ENCODE peak calls at places on chromosomes 16 and 17, in eight cellular contexts. A is prostate gland, K is cardiac fibroblast, S is fibroblast of villous mesenchyme, C is mammary epithelial cell, U is psoas muscle, L is adrenal gland, E is pancreas. Q is an unnamed sample.

GRCh38 chr16:50671644-50672260 is 9.4 kb downstream of the SNX20 start:
- DNase-seq in S (peak), U (no peak), E (no peak), C (peak), K (peak), A (no peak), L (no peak), Q (peak)

GRCh38 chr17:47741109-47741792 is 8.2 kb downstream of the TBX21 start:
- DNase-seq in E (no peak), S (no peak), L (no peak), K (no peak), C (no peak), U (no peak), A (no peak), Q (no peak)

GRCh38 chr16:30437511-30438046 is 7.7 kb upstream of the DCTPP1 start:
- DNase-seq in K (no peak), S (no peak), E (no peak), A (peak), L (no peak), C (no peak), U (no peak), Q (no peak)

GRCh38 chr16:8537691-8538342 is 52.5 kb downstream of the TMEM114 start:
- DNase-seq in S (no peak), E (peak), L (no peak), U (no peak), K (no peak), C (no peak), A (no peak), Q (no peak)

GRCh38 chr17:2030779-2031163 is 818 bp downstream of the DPH1 start:
- DNase-seq in C (no peak), U (no peak), A (no peak), L (peak), K (peak), E (no peak), S (no peak), Q (no peak)

GRCh38 chr17:38509008-38509771 is 80.9 kb downstream of the ARHGAP23 start:
- DNase-seq in S (peak), C (peak), E (peak), U (peak), L (peak), K (peak), A (peak), Q (peak)

GRCh38 chr16:721765-722481 is 977 bp downstream of the ANTKMT start:
- DNase-seq in C (no peak), L (no peak), K (no peak), A (no peak), E (peak), U (no peak), S (no peak), Q (no peak)

GRCh38 chr17:65519471-65519870 is 42.0 kb downstream of the AXIN2 start:
- DNase-seq in K (no peak), S (no peak), A (no peak), U (no peak), E (no peak), C (no peak), L (no peak), Q (no peak)

GRCh38 chr17:39080416-39081179 is 70.8 kb downstream of the PLXDC1 start:
- DNase-seq in U (peak), A (no peak), K (peak), L (peak), E (no peak), C (no peak), S (peak), Q (no peak)

GRCh38 chr17:8875957-8876356 is 8.5 kb upstream of the PIK3R6 start:
- DNase-seq in A (no peak), K (no peak), L (no peak), C (peak), E (no peak), U (no peak), S (no peak), Q (no peak)

GRCh38 chr17:37025847-37026533 is 77.2 kb downstream of the AATF start:
- DNase-seq in L (no peak), K (no peak), C (no peak), E (no peak), S (no peak), U (no peak), A (no peak), Q (no peak)

GRCh38 chr16:56389554-56389953 is 35.8 kb downstream of the AMFR start:
- DNase-seq in K (peak), U (no peak), S (peak), C (peak), E (no peak), A (no peak), L (peak), Q (peak)

GRCh38 chr16:12548270-12548983 is 255.3 kb downstream of the CPPED1 start:
- DNase-seq in C (no peak), S (no peak), U (no peak), K (no peak), A (no peak), L (no peak), E (no peak), Q (no peak)

GRCh38 chr17:33169580-33170285 is 123.4 kb downstream of the ASIC2 start:
- DNase-seq in C (peak), K (no peak), S (no peak), A (no peak), L (no peak), U (no peak), E (no peak), Q (peak)

GRCh38 chr17:59093702-59094231 is 12.9 kb downstream of the TRIM37 start:
- DNase-seq in A (no peak), S (peak), K (peak), E (no peak), L (peak), C (peak), U (peak), Q (peak)

GRCh38 chr16:55832425-55832787 is 490 bp downstream of the CES1 start:
- DNase-seq in A (no peak), S (no peak), U (no peak), K (no peak), L (no peak), E (no peak), C (no peak), Q (no peak)

GRCh38 chr17:6936370-6937028 is 59.4 kb upstream of the ALOX12 start:
- DNase-seq in S (peak), A (no peak), C (no peak), L (peak), U (no peak), K (peak), E (no peak), Q (no peak)

GRCh38 chr17:57456622-57457021 is 200.3 kb downstream of the MSI2 start:
- DNase-seq in S (no peak), A (no peak), C (no peak), E (no peak), K (no peak), U (no peak), L (no peak), Q (no peak)

GRCh38 chr16:10871157-10871991 is 5.6 kb upstream of the CIITA start:
- DNase-seq in U (peak), A (peak), K (peak), S (peak), L (peak), C (peak), E (peak), Q (peak)

GRCh38 chr16:66167564-66168291 is 198.8 kb upstream of the CDH5 start:
- DNase-seq in L (peak), U (no peak), C (no peak), K (peak), A (no peak), S (peak), E (no peak), Q (no peak)

GRCh38 chr16:69166946-69167930 is 19.7 kb upstream of the SNTB2 start:
- DNase-seq in E (no peak), L (no peak), K (no peak), U (no peak), S (no peak), A (no peak), C (peak), Q (peak)

GRCh38 chr17:13704333-13704732 is 102.6 kb upstream of the HS3ST3A1 start:
- DNase-seq in S (peak), E (no peak), L (no peak), K (no peak), C (peak), A (no peak), U (no peak), Q (no peak)

GRCh38 chr16:5977329-5977728 is 879.7 kb upstream of the EEF2KMT start:
- DNase-seq in A (no peak), E (no peak), K (no peak), U (no peak), L (no peak), C (no peak), S (no peak), Q (no peak)
- TF ChIP-seq CTCF in A (no peak), E (no peak), K (no peak), U (no peak), L (no peak), C (no peak), S (no peak), Q (no peak)

GRCh38 chr17:77286391-77286640 is 145.5 kb downstream of the SEC14L1 start:
- DNase-seq in A (no peak), C (no peak), L (no peak), K (no peak), U (no peak), S (no peak), E (no peak), Q (no peak)
- H3K4me3 ChIP-seq in A (no peak), C (peak), L (no peak), K (peak), U (no peak), S (no peak), E (no peak), Q (peak)

GRCh38 chr16:85067431-85067830 is 39.8 kb downstream of the KIAA0513 start:
- DNase-seq in A (no peak), C (no peak), L (no peak), E (no peak), U (no peak), S (no peak), K (no peak), Q (no peak)

GRCh38 chr16:85066346-85066885 is 38.8 kb downstream of the KIAA0513 start:
- DNase-seq in U (no peak), K (no peak), C (no peak), L (no peak), E (no peak), S (no peak), A (no peak), Q (no peak)

GRCh38 chr16:85069171-85069570 is 41.6 kb downstream of the KIAA0513 start:
- DNase-seq in S (no peak), L (no peak), E (no peak), A (no peak), U (no peak), K (no peak), C (no peak), Q (no peak)

GRCh38 chr16:85067024-85067423 is 39.4 kb downstream of the KIAA0513 start:
- DNase-seq in U (no peak), L (no peak), A (no peak), K (no peak), S (no peak), E (no peak), C (no peak), Q (no peak)

GRCh38 chr16:85068746-85069145 is 41.2 kb downstream of the KIAA0513 start:
- DNase-seq in A (no peak), K (no peak), U (no peak), C (peak), E (no peak), S (no peak), L (no peak), Q (peak)
- TF ChIP-seq CTCF in A (no peak), K (no peak), U (no peak), C (no peak), E (no peak), S (no peak), L (no peak), Q (no peak)

DNA sequence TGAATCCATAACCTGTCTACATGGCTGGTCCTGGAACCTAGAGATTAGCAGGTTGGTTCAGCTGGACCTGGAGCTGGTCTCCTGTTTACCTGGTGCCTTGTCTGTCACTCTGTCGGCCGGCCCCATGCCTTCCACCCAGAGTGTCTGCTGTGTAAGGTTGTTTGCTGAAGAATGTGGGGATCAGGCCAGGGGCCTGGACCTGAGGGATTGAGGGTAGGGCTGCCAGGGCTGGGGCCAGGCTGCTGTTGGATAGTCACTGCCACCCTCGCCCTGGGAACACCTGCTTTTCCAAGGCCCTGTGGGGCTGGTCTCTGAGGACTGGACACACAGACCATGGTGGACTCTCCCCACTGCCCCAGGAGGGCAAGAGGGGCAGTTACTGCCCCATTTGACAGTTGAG is 1.4 kb downstream of the NHERF2 start:
- DNase-seq in U (no peak), K (no peak), E (peak), L (peak), C (no peak), A (no peak), S (no peak), Q (no peak)
- H3K4me3 ChIP-seq in U (peak), K (peak), E (no peak), L (peak), C (no peak), A (peak), S (peak), Q (no peak)

DNA sequence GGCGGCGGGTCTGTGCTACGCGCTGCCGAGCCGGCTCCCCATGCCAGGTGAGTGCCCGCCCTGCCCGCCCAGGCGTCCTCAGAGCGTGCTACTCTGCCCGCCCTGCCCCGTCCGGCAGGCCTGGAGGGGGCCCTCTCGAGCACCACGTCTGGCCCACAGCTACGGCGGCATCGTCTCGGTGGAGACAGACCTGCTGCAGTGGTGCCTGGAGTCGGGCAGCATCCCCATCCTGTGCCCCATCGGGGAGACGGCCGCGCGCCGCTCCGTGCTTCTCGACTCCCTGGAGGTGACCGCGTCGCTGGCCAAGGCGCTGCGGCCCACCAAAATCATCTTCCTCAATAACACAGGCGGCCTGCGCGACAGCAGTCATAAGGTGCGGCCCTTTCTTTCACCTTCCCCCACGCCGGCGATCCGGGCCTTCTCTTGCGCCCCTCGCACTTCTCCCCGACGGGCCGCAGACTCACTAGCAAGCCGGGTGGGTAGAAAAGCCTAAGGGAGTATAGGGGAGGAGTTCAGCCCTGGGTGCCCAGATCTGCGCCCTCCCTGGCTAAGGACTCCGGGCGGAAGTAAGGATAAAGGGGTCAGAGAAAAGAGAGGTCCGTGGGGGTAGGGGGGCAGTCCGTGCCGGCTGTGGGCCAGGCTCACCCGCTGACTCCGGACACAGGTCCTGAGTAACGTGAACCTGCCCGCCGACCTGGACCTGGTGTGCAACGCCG is 1.6 kb downstream of the NAGS start:
- DNase-seq in E (peak), L (peak), U (peak), K (no peak), C (peak), S (no peak), A (no peak), Q (peak)
- TF ChIP-seq CTCF in E (no peak), L (no peak), U (no peak), K (peak), C (no peak), S (no peak), A (no peak), Q (peak)

DNA sequence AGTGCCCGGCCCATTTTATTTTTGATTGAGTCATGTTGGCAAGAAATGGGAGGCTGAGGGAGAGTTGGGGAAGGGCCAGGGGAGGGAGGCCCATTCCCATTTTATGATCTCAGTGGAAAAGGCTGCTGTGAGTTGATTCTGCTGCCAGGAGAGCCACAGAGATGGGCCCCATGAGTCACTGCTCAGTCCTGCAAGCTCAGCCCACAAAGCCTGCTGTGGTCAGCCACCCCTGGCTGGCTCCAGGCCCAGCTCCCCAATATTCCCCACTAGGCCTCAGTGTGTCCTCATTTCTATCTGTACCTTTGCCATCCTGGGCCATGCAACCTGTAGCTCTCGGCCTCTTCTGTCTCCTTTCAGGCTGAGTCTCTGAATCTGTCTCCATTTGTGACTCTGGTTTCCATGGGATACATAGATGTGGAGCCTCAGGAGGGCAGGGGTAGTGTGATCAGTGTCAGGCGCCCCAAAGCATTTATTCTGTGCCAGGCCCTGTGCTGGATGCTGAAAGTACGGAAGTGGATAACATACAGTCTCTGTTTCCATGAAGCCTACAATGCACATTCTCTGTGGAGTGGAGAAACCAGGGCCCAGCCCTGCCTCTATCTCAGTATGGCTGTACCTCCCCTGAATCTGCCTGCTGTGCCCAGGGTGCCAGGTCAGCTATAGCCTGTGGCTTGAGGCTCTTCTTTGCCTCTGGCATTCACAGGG is 1.9 kb upstream of the PLEKHG4 start:
- DNase-seq in C (peak), K (peak), L (peak), S (peak), A (no peak), E (no peak), U (peak), Q (peak)
- H3K4me3 ChIP-seq in C (no peak), K (no peak), L (no peak), S (peak), A (no peak), E (no peak), U (no peak), Q (peak)

GRCh38 chr16:76634847-76635697 is 357.9 kb downstream of the CNTNAP4 start:
- DNase-seq in L (no peak), U (no peak), A (no peak), K (peak), E (no peak), S (peak), C (no peak), Q (no peak)

DNA sequence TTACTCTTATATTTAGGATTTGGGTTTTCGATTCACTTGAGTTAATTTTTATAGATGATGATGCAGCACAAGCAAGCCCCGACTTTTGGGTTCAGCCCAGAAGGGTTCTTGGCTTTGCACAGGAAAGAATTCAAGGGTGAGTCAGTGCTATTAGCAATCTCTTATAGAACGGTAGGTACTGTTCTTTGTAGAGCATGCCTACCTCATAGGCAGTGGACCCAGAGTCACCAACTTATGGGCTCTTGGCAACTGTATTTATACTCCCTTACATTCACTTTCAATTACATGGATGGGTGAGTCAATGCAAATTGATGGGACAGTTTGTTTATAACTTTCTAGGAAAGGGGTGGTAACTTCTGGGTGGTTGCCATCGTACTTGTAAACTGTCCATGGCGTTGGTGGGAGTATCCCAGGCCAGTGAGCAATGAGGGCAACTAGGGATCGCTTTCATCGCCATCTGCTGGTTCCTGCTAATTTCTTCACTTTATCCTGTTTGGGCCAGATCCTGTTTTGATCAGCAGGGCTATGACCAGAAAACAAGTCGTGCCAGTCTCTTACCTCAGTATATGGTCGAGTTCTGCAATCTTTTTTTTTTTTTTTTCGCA is 362.6 kb downstream of the CNTNAP4 start:
- DNase-seq in E (no peak), U (no peak), S (peak), C (peak), K (peak), L (no peak), A (no peak), Q (peak)
- TF ChIP-seq CTCF in E (no peak), U (no peak), S (peak), C (peak), K (no peak), L (peak), A (no peak), Q (peak)

GRCh38 chr17:45935710-45936509 is 41.6 kb downstream of the MAPT start:
- DNase-seq in C (no peak), U (no peak), L (no peak), S (no peak), A (no peak), K (no peak), E (no peak), Q (no peak)
- H3K4me3 ChIP-seq in C (no peak), U (no peak), L (no peak), S (no peak), A (no peak), K (no peak), E (no peak), Q (no peak)

GRCh38 chr16:58026705-58027340 is 1.3 kb downstream of the MMP15 start:
- DNase-seq in E (peak), L (no peak), A (no peak), C (no peak), U (no peak), S (no peak), K (no peak), Q (no peak)
- TF ChIP-seq CTCF in E (no peak), L (no peak), A (no peak), C (no peak), U (no peak), S (no peak), K (no peak), Q (no peak)

GRCh38 chr16:85436636-85437160 is 176.4 kb upstream of the GSE1 start:
- DNase-seq in L (no peak), C (no peak), K (peak), U (no peak), S (peak), E (peak), A (peak), Q (no peak)

GRCh38 chr16:85433477-85433876 is 179.6 kb upstream of the GSE1 start:
- DNase-seq in U (no peak), A (no peak), L (no peak), E (no peak), C (no peak), S (no peak), K (no peak), Q (no peak)

GRCh38 chr16:85437161-85438052 is 175.7 kb upstream of the GSE1 start:
- DNase-seq in E (peak), U (no peak), C (no peak), S (peak), K (peak), L (no peak), A (peak), Q (peak)

GRCh38 chr16:85436207-85436606 is 176.9 kb upstream of the GSE1 start:
- DNase-seq in A (no peak), S (no peak), U (no peak), C (no peak), E (no peak), K (no peak), L (no peak), Q (no peak)

DNA sequence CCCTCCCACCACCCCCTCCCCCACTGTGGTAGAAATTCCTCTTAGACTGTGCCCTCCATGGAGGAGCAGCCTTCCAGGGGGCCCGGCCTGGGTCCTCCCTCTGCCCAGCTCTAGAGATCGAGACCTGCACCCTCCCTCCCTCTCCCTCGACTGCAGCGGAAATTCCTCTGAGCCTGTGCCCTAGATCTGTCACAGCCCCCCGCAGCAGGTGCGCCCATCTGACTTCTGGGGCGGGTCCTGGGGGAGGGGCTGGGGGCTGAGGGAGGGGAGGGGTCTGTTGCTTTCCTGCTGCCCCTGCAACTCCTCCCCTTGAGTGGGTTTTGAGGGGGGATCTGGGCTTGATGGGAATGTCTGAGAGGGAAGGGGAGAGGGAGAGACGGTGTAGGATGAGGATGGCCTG is 177.8 kb upstream of the GSE1 start:
- DNase-seq in C (no peak), L (no peak), S (no peak), K (no peak), U (no peak), A (no peak), E (peak), Q (no peak)
- H3K4me3 ChIP-seq in C (no peak), L (no peak), S (no peak), K (no peak), U (no peak), A (no peak), E (no peak), Q (no peak)